ENCODE peak calls at places on chromosomes 3 and 15, in eight cellular contexts. E is GM06990, P is Panc1, R is lower lobe of right lung, F is NT2/D1, D is astrocyte, H is RWPE2, A is pancreas. U is an unnamed sample.

GRCh38 chr3:114319453-114319852 is 25.6 kb downstream of the TIGIT start:
- DNase-seq in E (no peak), P (no peak), R (no peak), F (peak; percentile 87), D (peak; percentile 83), H (no peak), A (no peak), U (no peak)

GRCh38 chr3:12831582-12831866 is 9.8 kb downstream of the RPL32 start:
- DNase-seq in E (no peak), P (no peak), R (no peak), F (no peak), D (no peak), H (no peak), A (no peak), U (no peak)

GRCh38 chr3:112514527-112515128 is 15.4 kb upstream of the BTLA start:
- DNase-seq in E (peak; percentile 60), P (no peak), R (no peak), F (no peak), D (no peak), H (no peak), A (no peak), U (no peak)

GRCh38 chr3:175212896-175213295 is 353.8 kb downstream of the NAALADL2 start:
- DNase-seq in E (no peak), P (no peak), R (no peak), F (no peak), D (peak; percentile 88), H (no peak), A (no peak), U (no peak)

GRCh38 chr15:58684751-58685150 is 64.8 kb downstream of the ADAM10 start:
- DNase-seq in E (no peak), P (no peak), R (no peak), F (no peak), D (peak; percentile 70), H (no peak), A (no peak), U (no peak)

GRCh38 chr3:62882676-62883228 is 7.5 kb upstream of the CADPS start:
- DNase-seq in E (no peak), P (no peak), R (no peak), F (no peak), D (peak; percentile 51), H (no peak), A (no peak), U (no peak)

GRCh38 chr3:108404409-108404808 is 106.0 kb downstream of the MYH15 start:
- DNase-seq in E (no peak), P (no peak), R (no peak), F (no peak), D (peak; percentile 22), H (no peak), A (no peak), U (no peak)

GRCh38 chr15:33454346-33454745 is 143.6 kb downstream of the RYR3 start:
- DNase-seq in E (no peak), P (no peak), R (no peak), F (no peak), D (no peak), H (no peak), A (no peak), U (no peak)

DNA sequence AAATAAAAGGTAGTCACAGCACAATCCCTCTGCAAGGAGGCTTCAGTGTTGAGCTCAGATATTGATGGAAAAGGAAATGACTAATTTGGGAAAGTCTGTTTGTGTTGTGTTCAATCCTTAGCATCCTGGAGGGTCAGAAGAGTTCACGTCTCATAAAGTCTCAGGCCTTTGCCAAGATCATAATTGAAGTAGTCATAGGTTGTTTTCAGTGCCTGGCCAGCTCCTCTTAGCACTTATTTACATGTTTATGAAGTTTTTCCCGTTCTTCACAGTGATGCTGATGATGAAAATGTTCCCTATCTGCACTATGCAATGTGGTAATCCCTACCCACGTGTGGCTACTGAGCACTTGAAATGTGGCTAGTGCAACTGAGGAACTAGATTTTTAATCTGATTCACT is 61.6 kb upstream of the TGFBR2 start:
- DNase-seq in E (no peak), P (peak; percentile 64), R (no peak), F (no peak), D (peak; percentile 79), H (no peak), A (no peak), U (no peak)
- H3K36me3 ChIP-seq in E (no peaks in the 10 kb centered on the region), P (no peaks in the 10 kb centered on the region), R (no peaks in the 10 kb centered on the region), F (no peaks in the 10 kb centered on the region), D (no peaks in the 10 kb centered on the region), H (no peaks in the 10 kb centered on the region), A (no peaks in the 10 kb centered on the region), U (no peaks in the 10 kb centered on the region)

GRCh38 chr3:117989982-117990381 is 1044.7 kb downstream of the IGSF11 start:
- DNase-seq in E (no peak), P (no peak), R (no peak), F (no peak), D (no peak), H (no peak), A (no peak), U (no peak)

GRCh38 chr3:117997201-117998049 is 1037.2 kb downstream of the IGSF11 start:
- DNase-seq in E (peak; percentile 69), P (peak; percentile 41), R (peak; percentile 83), F (peak; percentile 84), D (peak; percentile 62), H (peak; percentile 64), A (peak; percentile 90), U (peak; percentile 46)

GRCh38 chr3:117998071-117998470 is 1036.6 kb downstream of the IGSF11 start:
- DNase-seq in E (no peak), P (no peak), R (no peak), F (no peak), D (peak; percentile 37), H (no peak), A (no peak), U (no peak)

GRCh38 chr3:118000219-118000618 is 1034.4 kb downstream of the IGSF11 start:
- DNase-seq in E (no peak), P (no peak), R (no peak), F (no peak), D (no peak), H (no peak), A (no peak), U (no peak)

DNA sequence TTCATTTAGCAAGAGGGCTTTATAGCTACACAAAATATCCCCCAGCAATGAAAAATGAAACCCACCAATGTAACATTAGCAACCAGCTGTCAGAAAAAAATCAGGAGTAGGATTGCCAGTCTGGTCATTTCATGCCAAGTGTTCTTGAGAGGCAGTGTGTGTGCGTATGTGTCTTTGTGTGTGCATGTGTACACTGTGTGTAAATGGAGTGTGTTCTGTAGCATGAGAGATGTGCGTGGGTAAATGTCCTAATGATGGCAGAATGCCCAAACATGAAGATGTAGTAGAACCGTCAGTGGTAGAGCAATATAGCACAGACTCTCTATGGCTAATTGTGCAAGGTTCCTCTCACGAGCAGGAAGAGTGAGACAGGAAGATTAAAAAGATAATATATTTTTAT is 1038.9 kb downstream of the IGSF11 start:
- DNase-seq in E (no peak), P (no peak), R (no peak), F (no peak), D (no peak), H (no peak), A (no peak), U (no peak)
- H3K4me3 ChIP-seq in E (no peak overlapping the region), P (no peak overlapping the region), R (peak overlapping the region; percentile 61), F (no peak overlapping the region), D (no peak overlapping the region), H (no peak overlapping the region), A (no peak overlapping the region), U (no peak overlapping the region)

GRCh38 chr15:76267077-76267476 is 44.2 kb downstream of the ETFA start:
- DNase-seq in E (no peak), P (no peak), R (no peak), F (no peak), D (no peak), H (no peak), A (no peak), U (no peak)

GRCh38 chr15:76274821-76275220 is 36.4 kb downstream of the ETFA start:
- DNase-seq in E (no peak), P (no peak), R (no peak), F (peak; percentile 8), D (no peak), H (no peak), A (no peak), U (no peak)

GRCh38 chr15:76274226-76274625 is 37.0 kb downstream of the ETFA start:
- DNase-seq in E (no peak), P (no peak), R (no peak), F (no peak), D (peak; percentile 22), H (no peak), A (no peak), U (no peak)

GRCh38 chr15:76270876-76271275 is 40.4 kb downstream of the ETFA start:
- DNase-seq in E (no peak), P (no peak), R (no peak), F (no peak), D (no peak), H (no peak), A (no peak), U (no peak)
- H3K36me3 ChIP-seq in E (peaks cover 16% of the 10 kb centered on the region), P (peaks cover 10% of the 10 kb centered on the region), R (peaks cover 65% of the 10 kb centered on the region), F (peaks cover 64% of the 10 kb centered on the region), D (peaks cover 8% of the 10 kb centered on the region), H (peaks cover 80% of the 10 kb centered on the region), A (peaks cover 42% of the 10 kb centered on the region), U (peaks cover 34% of the 10 kb centered on the region)

GRCh38 chr15:74791007-74791406 is 9.1 kb downstream of the CSK start:
- DNase-seq in E (no peak), P (no peak), R (no peak), F (no peak), D (no peak), H (no peak), A (no peak), U (no peak)

GRCh38 chr15:74789171-74789627 is 7.3 kb downstream of the CSK start:
- DNase-seq in E (no peak), P (no peak), R (no peak), F (no peak), D (no peak), H (peak; percentile 74), A (no peak), U (peak; percentile 93)

GRCh38 chr15:74789741-74790079 is 7.8 kb downstream of the CSK start:
- DNase-seq in E (no peak), P (no peak), R (no peak), F (no peak), D (no peak), H (peak; percentile 68), A (no peak), U (peak; percentile 47)

GRCh38 chr15:74791667-74792066 is 9.8 kb downstream of the CSK start:
- DNase-seq in E (no peak), P (no peak), R (no peak), F (no peak), D (no peak), H (no peak), A (no peak), U (no peak)

DNA sequence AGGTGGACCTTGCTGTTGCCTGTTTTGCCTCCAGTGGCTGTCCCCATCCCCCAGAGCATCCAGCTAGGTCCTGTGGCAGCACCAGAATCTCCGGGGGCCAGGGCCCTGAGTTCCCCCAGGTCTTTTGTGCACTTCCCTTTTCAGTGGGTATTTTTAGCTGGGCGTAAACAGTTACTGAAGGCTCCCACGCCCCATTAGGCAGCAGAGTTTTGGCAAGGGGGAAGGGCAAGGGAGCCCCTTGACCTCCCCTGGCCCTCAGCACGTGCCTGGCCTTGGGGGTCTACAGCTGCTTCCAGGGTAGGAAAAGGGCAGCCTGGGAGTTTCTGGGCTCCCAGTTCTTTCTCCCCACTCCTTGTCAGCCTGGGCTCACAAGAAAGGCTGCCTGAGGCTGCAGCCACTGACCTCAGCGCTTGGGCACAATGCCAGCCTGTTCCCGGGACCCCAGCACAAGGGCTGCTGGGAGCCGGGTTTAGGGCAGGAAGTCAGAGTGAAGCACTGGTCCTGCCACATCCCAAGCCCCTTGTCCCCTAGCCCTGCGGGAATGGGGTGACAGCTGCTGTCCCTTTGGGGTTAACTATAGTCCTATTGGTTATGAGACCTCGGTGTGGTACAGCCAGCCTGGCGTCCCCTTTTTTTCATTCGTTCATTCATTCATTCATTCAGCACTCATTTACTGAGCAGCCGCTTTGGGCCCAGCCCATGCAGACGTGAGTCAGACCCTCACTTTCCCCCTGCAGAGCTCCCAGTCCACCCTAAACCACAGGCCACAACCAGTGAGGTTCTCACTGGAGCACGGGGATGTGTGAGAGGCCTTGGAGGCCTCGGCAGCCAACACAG is 8.4 kb downstream of the CSK start:
- DNase-seq in E (peak; percentile 82), P (no peak), R (peak; percentile 77), F (no peak), D (peak; percentile 91), H (no peak), A (no peak), U (peak; percentile 28)
- H3K4me3 ChIP-seq in E (peak overlapping the region; percentile 98), P (no peak overlapping the region), R (peak overlapping the region; percentile 44), F (no peak overlapping the region), D (no peak overlapping the region), H (no peak overlapping the region), A (no peak overlapping the region), U (no peak overlapping the region)

U was measured in small intestine.